ENCODE peak calls at places on chromosomes 2 and 18, in nine cellular contexts. F is thoracic aorta; Y is CD4-positive, alpha-beta T cell; B is GM12864; X is neural progenitor cell; H is psoas muscle; U is fibroblast of lung; K is progenitor cell of endocrine pancreas; A is lower lobe of right lung. O is an unnamed sample.

GRCh38 chr2:64025741-64026140 is 6.5 kb upstream of the VPS54 start:
- DNase-seq in A (no peak), K (no peak), Y (no peak), X (no peak), F (no peak), B (no peak), H (no peak), U (no peak), O (no peak)

GRCh38 chr2:100780203-100781008 is 39.5 kb upstream of the NPAS2 start:
- DNase-seq in X (no peak), Y (no peak), F (no peak), A (no peak), H (no peak), U (peak; percentile 15), K (no peak), B (no peak), O (no peak)

GRCh38 chr2:210389856-210390255 is 74.9 kb upstream of the MYL1 start:
- DNase-seq in B (no peak), U (no peak), K (no peak), F (no peak), X (no peak), A (peak; percentile 63), H (no peak), Y (no peak), O (no peak)

GRCh38 chr2:136013286-136013685 is 27.9 kb upstream of the DARS1 start:
- DNase-seq in Y (no peak), U (no peak), F (no peak), K (no peak), A (no peak), B (no peak), X (no peak), H (no peak), O (no peak)

GRCh38 chr18:53971331-53971730 is 253.1 kb downstream of the MBD2 start:
- DNase-seq in U (no peak), Y (no peak), A (no peak), B (no peak), K (no peak), X (no peak), H (no peak), F (no peak), O (no peak)

GRCh38 chr2:54966165-54966819 is 84.0 kb downstream of the RTN4 start:
- DNase-seq in K (no peak), A (no peak), X (no peak), Y (no peak), H (no peak), F (no peak), U (no peak), B (no peak), O (no peak)

GRCh38 chr18:59996370-59996966 is 96.7 kb downstream of the PMAIP1 start:
- DNase-seq in K (peak; percentile 29), X (peak; percentile 54), B (no peak), Y (no peak), A (no peak), H (no peak), F (no peak), U (peak; percentile 71), O (no peak)

GRCh38 chr2:201182650-201183372 is at the start of gene CASP10:
- DNase-seq in A (no peak), K (no peak), X (peak; percentile 20), Y (no peak), H (no peak), B (peak; percentile 59), U (peak; percentile 57), F (no peak), O (no peak)

GRCh38 chr2:139946690-139947089 is 1166.5 kb upstream of the NXPH2 start:
- DNase-seq in Y (no peak), F (no peak), H (no peak), A (no peak), K (no peak), X (peak; percentile 6), B (no peak), U (no peak), O (no peak)

GRCh38 chr2:152499921-152500320 is 164.9 kb downstream of the FMNL2 start:
- DNase-seq in Y (no peak), U (peak; percentile 80), F (no peak), H (no peak), B (peak; percentile 19), A (no peak), K (no peak), X (no peak), O (no peak)

GRCh38 chr2:37858197-37858711 is 66.8 kb upstream of the RMDN2 start:
- DNase-seq in U (peak; percentile 48), Y (no peak), B (no peak), F (peak; percentile 36), K (no peak), X (no peak), A (no peak), H (no peak), O (no peak)

GRCh38 chr18:6476201-6476600 is 61.5 kb upstream of the L3MBTL4 start:
- DNase-seq in X (no peak), H (no peak), A (no peak), B (no peak), Y (no peak), U (no peak), F (no peak), K (no peak), O (no peak)

GRCh38 chr2:239148495-239149200 is 252.2 kb downstream of the HDAC4 start:
- DNase-seq in U (no peak), X (no peak), B (no peak), H (peak; percentile 40), Y (peak; percentile 20), A (peak; percentile 22), K (no peak), F (no peak), O (peak; percentile 86)

GRCh38 chr2:95389256-95390119 is 13.0 kb upstream of the FAHD2A start:
- DNase-seq in H (peak; percentile 78), B (no peak), A (no peak), X (peak; percentile 81), F (no peak), U (peak; percentile 65), K (peak; percentile 45), Y (peak; percentile 59), O (no peak)

GRCh38 chr2:64338910-64339500 is 115.0 kb upstream of the LGALSL start:
- DNase-seq in U (peak; percentile 63), K (no peak), H (no peak), Y (no peak), F (no peak), B (no peak), X (no peak), A (no peak), O (no peak)

GRCh38 chr2:96806468-96807126 is 9.5 kb upstream of the CNNM3 start:
- DNase-seq in H (no peak), K (no peak), X (no peak), Y (peak; percentile 55), U (no peak), A (no peak), B (no peak), F (no peak), O (peak; percentile 66)

GRCh38 chr18:12995952-12996477 is 4.9 kb downstream of the CEP192 start:
- DNase-seq in K (no peak), B (no peak), F (no peak), X (no peak), U (no peak), A (no peak), H (no peak), Y (no peak), O (no peak)

GRCh38 chr18:42030586-42031182 is 75.7 kb downstream of the PIK3C3 start:
- DNase-seq in Y (no peak), X (peak; percentile 50), A (no peak), K (no peak), F (no peak), H (no peak), U (no peak), B (no peak), O (no peak)

GRCh38 chr18:55465313-55465712 is 122.7 kb downstream of the TCF4 start:
- DNase-seq in Y (no peak), K (no peak), U (no peak), H (no peak), A (no peak), X (no peak), F (no peak), B (no peak), O (no peak)

GRCh38 chr2:100269889-100270288 is 52.4 kb downstream of the LONRF2 start:
- DNase-seq in B (no peak), A (no peak), F (no peak), X (no peak), Y (no peak), H (no peak), K (no peak), U (no peak), O (no peak)

GRCh38 chr2:53498210-53498609 is 269.4 kb upstream of the CHAC2 start:
- DNase-seq in F (no peak), A (no peak), U (peak; percentile 87), K (no peak), H (no peak), Y (no peak), B (no peak), X (no peak), O (no peak)

GRCh38 chr2:207394203-207394741 is 135.5 kb upstream of the CREB1 start:
- DNase-seq in A (no peak), X (no peak), Y (no peak), H (no peak), U (no peak), K (no peak), F (no peak), B (no peak), O (no peak)

GRCh38 chr2:143354050-143354449 is 224.8 kb downstream of the ARHGAP15 start:
- DNase-seq in A (no peak), Y (no peak), U (no peak), X (no peak), B (no peak), H (no peak), F (no peak), K (no peak), O (no peak)

GRCh38 chr18:73136134-73136533 is 268.3 kb upstream of the NETO1 start:
- DNase-seq in K (no peak), H (no peak), U (no peak), X (peak; percentile 8), F (no peak), A (no peak), Y (no peak), B (no peak), O (no peak)
- TF ChIP-seq CTCF in K (peak; percentile 49), H (no peak), U (no peak), X (peak; percentile 55), F (no peak), A (no peak), Y (no peak), B (no peak), O (peak; percentile 73)

GRCh38 chr18:24014062-24014985 is at the start of gene TTC39C:
- DNase-seq in Y (peak; percentile 81), F (peak; percentile 24), U (peak; percentile 66), X (peak; percentile 75), A (peak; percentile 86), K (peak; percentile 51), B (no peak), H (peak; percentile 79), O (no peak)
- TF ChIP-seq CTCF in Y (no peak), F (no peak), U (no peak), X (no peak), A (no peak), K (peak; percentile 12), B (no peak), H (no peak), O (peak; percentile 23)

GRCh38 chr18:11761553-11761952 is 72.5 kb downstream of the GNAL start:
- DNase-seq in K (no peak), B (no peak), Y (no peak), A (no peak), F (no peak), X (peak; percentile 63), U (no peak), H (no peak), O (no peak)
- TF ChIP-seq CTCF in K (peak; percentile 66), B (peak; percentile 63), Y (no peak), A (no peak), F (no peak), X (peak; percentile 61), U (no peak), H (no peak), O (peak; percentile 44)

GRCh38 chr2:12685956-12686355 is 30.8 kb upstream of the TRIB2 start:
- DNase-seq in X (no peak), Y (no peak), K (no peak), B (no peak), A (no peak), U (no peak), F (no peak), H (no peak), O (no peak)
- TF ChIP-seq CTCF in X (no peak), Y (no peak), K (no peak), B (no peak), A (no peak), U (no peak), F (no peak), H (no peak), O (no peak)